ENCODE peak calls at places on chromosomes 4 and X, in five cellular contexts. One of them, this sample, is unnamed.
A peak's percentile ranks its signal among the peaks of the same experiment; 100 is the strongest.

GRCh38 chr4:108146346-108146745 is 22.4 kb downstream of the LEF1 start:
- DNase-seq in uterus: no peak
- DNase-seq in ovary: no peak
- DNase-seq in spleen: no peak
- DNase-seq in esophagus muscularis mucosa: no peak
- DNase-seq in this sample: no peak

GRCh38 chr4:113539408-113539807 is 222.1 kb downstream of the CAMK2D start:
- DNase-seq in uterus: no peak
- DNase-seq in ovary: no peak
- DNase-seq in spleen: no peak
- DNase-seq in esophagus muscularis mucosa: no peak
- DNase-seq in this sample: no peak

GRCh38 chr4:8104491-8105302 is 53.9 kb downstream of the ABLIM2 start:
- DNase-seq in uterus: no peak
- DNase-seq in ovary: no peak
- DNase-seq in spleen: no peak
- DNase-seq in esophagus muscularis mucosa: no peak
- DNase-seq in this sample: no peak

GRCh38 chr4:94444771-94445170 is 7.0 kb upstream of the PDLIM5 start:
- DNase-seq in uterus: no peak
- DNase-seq in ovary: no peak
- DNase-seq in spleen: no peak
- DNase-seq in esophagus muscularis mucosa: no peak
- DNase-seq in this sample: no peak

GRCh38 chrX:130393451-130394074 is 8.1 kb upstream of the GPR119 start:
- DNase-seq in uterus: no peak
- DNase-seq in ovary: no peak
- DNase-seq in spleen: no peak
- DNase-seq in esophagus muscularis mucosa: no peak
- DNase-seq in this sample: peak; percentile 23

GRCh38 chrX:9829308-9830267 is 43.4 kb downstream of the SHROOM2 start:
- DNase-seq in uterus: no peak
- DNase-seq in ovary: no peak
- DNase-seq in spleen: no peak
- DNase-seq in esophagus muscularis mucosa: no peak
- DNase-seq in this sample: no peak

GRCh38 chr4:67674098-67674497 is 26.9 kb downstream of the UBA6 start:
- DNase-seq in uterus: no peak
- DNase-seq in ovary: no peak
- DNase-seq in spleen: no peak
- DNase-seq in esophagus muscularis mucosa: no peak
- DNase-seq in this sample: no peak

GRCh38 chrX:139930923-139931645 is 1.8 kb downstream of the ATP11C start:
- DNase-seq in uterus: no peak
- DNase-seq in ovary: peak; percentile 22
- DNase-seq in spleen: peak; percentile 84
- DNase-seq in esophagus muscularis mucosa: no peak
- DNase-seq in this sample: no peak

GRCh38 chr4:138919094-138919936 is 96.3 kb upstream of the NOCT start:
- DNase-seq in uterus: peak; percentile 86
- DNase-seq in ovary: peak; percentile 20
- DNase-seq in spleen: peak; percentile 78
- DNase-seq in esophagus muscularis mucosa: peak; percentile 12
- DNase-seq in this sample: peak; percentile 48

GRCh38 chr4:141680060-141680459 is 43.7 kb downstream of the IL15 start:
- DNase-seq in uterus: no peak
- DNase-seq in ovary: no peak
- DNase-seq in spleen: no peak
- DNase-seq in esophagus muscularis mucosa: no peak
- DNase-seq in this sample: no peak

GRCh38 chr4:123361195-123361861 is 35.3 kb upstream of the SPRY1 start:
- DNase-seq in uterus: no peak
- DNase-seq in ovary: no peak
- DNase-seq in spleen: no peak
- DNase-seq in esophagus muscularis mucosa: peak; percentile 24
- DNase-seq in this sample: no peak

GRCh38 chr4:124936427-124936826 is 223.9 kb upstream of the ANKRD50 start:
- DNase-seq in uterus: no peak
- DNase-seq in ovary: no peak
- DNase-seq in spleen: no peak
- DNase-seq in esophagus muscularis mucosa: no peak
- DNase-seq in this sample: no peak

GRCh38 chr4:132227349-132228165 is 921.5 kb upstream of the PCDH10 start:
- DNase-seq in uterus: no peak
- DNase-seq in ovary: no peak
- DNase-seq in spleen: no peak
- DNase-seq in esophagus muscularis mucosa: no peak
- DNase-seq in this sample: no peak

GRCh38 chr4:170247585-170247984 is 157.8 kb upstream of the AADAT start:
- DNase-seq in uterus: no peak
- DNase-seq in ovary: no peak
- DNase-seq in spleen: no peak
- DNase-seq in esophagus muscularis mucosa: no peak
- DNase-seq in this sample: no peak

GRCh38 chr4:54428940-54429339 is 199.8 kb downstream of the PDGFRA start:
- DNase-seq in uterus: no peak
- DNase-seq in ovary: no peak
- DNase-seq in spleen: no peak
- DNase-seq in esophagus muscularis mucosa: no peak
- DNase-seq in this sample: no peak

GRCh38 chr4:140249351-140249750 is 95.4 kb upstream of the MAML3 start:
- DNase-seq in uterus: no peak
- DNase-seq in ovary: no peak
- DNase-seq in spleen: no peak
- DNase-seq in esophagus muscularis mucosa: no peak
- DNase-seq in this sample: no peak

GRCh38 chr4:87677731-87678130 is 27.7 kb downstream of the DMP1 start:
- DNase-seq in uterus: peak; percentile 73
- DNase-seq in ovary: peak; percentile 56
- DNase-seq in spleen: no peak
- DNase-seq in esophagus muscularis mucosa: no peak
- DNase-seq in this sample: peak; percentile 26

GRCh38 chrX:48890934-48891401 is 6.6 kb downstream of the TIMM17B start:
- DNase-seq in uterus: no peak
- DNase-seq in ovary: peak; percentile 34
- DNase-seq in spleen: no peak
- DNase-seq in esophagus muscularis mucosa: no peak
- DNase-seq in this sample: no peak

GRCh38 chr4:45347056-45347455 is 620.7 kb upstream of the GNPDA2 start:
- DNase-seq in uterus: no peak
- DNase-seq in ovary: no peak
- DNase-seq in spleen: no peak
- DNase-seq in esophagus muscularis mucosa: no peak
- DNase-seq in this sample: no peak

GRCh38 chr4:73897380-73898136 is 28.4 kb downstream of the CXCL1 start:
- DNase-seq in uterus: no peak
- DNase-seq in ovary: no peak
- DNase-seq in spleen: no peak
- DNase-seq in esophagus muscularis mucosa: no peak
- DNase-seq in this sample: no peak

GRCh38 chr4:142435599-142436235 is 410.4 kb downstream of the INPP4B start:
- DNase-seq in uterus: no peak
- DNase-seq in ovary: no peak
- DNase-seq in spleen: no peak
- DNase-seq in esophagus muscularis mucosa: no peak
- DNase-seq in this sample: no peak

GRCh38 chr4:88107406-88108107 is 50.9 kb downstream of the ABCG2 start:
- DNase-seq in uterus: no peak
- DNase-seq in ovary: no peak
- DNase-seq in spleen: no peak
- DNase-seq in esophagus muscularis mucosa: no peak
- DNase-seq in this sample: no peak

DNA sequence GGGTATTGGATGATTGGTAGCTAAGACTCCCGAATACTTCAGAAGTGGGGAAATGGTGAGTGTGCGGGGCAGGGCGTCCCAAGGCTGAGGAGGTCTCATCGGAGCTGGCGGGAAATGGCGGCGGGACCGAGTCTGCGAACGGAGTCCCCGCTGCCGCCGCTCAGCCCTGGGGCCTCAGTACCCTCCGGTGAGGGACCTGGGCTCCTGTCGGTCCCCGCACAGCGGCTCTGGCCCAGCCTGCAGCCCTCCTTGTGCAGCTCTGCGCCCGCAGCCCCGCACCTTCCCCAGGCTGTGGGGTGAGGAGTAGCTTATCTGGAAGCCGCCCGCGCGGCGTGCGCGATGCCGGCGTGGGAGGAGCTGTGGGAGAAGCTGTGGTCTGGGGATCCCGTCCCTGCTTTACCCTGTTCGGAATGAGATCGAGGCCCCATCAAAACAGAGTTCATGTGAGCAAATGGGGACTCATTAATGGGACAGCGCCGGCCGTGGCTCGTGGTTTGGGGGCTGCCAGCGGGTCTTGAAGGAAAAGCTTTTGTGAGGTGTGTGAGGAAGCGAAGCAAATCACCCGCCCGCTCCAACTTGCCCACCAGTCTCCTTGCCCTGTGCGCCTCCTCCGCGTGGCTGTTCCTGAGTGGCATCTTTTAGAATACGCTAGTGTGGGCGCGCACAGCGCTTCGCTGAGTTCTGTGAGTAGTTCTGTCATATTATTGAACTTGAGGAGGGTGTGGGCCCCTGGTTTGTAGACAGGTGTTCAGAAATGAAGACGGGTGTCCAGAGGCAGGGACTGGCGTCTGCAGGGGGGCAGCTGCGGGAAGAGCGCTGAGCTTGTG is 531 bp downstream of the ZNF141 start:
- DNase-seq in uterus: peak; percentile 50
- DNase-seq in ovary: peak; percentile 54
- DNase-seq in spleen: peak; percentile 91
- DNase-seq in esophagus muscularis mucosa: peak; percentile 93
- DNase-seq in this sample: peak; percentile 9
- TF ChIP-seq POLR2A in uterus: no peak
- TF ChIP-seq POLR2A in ovary: no peak
- TF ChIP-seq POLR2A in spleen: no peak
- TF ChIP-seq POLR2A in esophagus muscularis mucosa: no peak
- TF ChIP-seq POLR2A in this sample: no peak

DNA sequence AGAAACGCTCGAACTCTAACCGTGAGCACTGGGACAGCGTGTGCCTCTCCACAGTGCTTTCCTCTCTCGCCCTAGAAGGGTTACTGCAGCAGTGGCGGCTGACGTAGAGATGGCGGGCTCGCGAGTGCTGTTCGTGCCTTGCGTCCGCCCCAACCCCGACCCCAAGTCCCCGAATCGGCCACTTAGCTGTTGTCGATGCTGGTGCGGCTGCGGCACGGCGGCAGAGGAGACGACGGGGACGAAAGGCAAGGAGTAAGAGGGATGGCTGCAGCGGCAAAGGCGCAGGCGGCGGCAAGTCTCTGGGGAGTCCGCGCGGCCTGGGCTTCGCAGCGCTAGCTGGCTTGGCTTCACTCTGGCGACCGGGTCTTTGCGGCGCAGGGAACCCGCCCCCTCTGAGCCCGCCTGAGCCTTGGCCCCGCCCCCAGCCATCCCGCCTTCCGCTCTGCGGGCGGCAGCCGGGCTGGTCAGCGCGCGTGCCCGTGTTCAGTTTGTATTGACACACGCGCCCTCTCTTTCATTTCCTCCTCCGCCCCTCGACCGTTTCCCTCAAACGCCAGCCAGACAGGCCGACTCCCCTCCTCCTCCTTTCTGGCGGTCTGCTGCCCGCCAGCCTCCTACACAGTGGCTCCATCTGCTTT is at the start of gene SPIN4:
- DNase-seq in uterus: peak; percentile 79
- DNase-seq in ovary: peak; percentile 81
- DNase-seq in spleen: peak; percentile 94
- DNase-seq in esophagus muscularis mucosa: peak; percentile 92
- DNase-seq in this sample: peak; percentile 40
- TF ChIP-seq POLR2A in uterus: peak; percentile 66
- TF ChIP-seq POLR2A in ovary: no peak
- TF ChIP-seq POLR2A in spleen: peak; percentile 83
- TF ChIP-seq POLR2A in esophagus muscularis mucosa: no peak
- TF ChIP-seq POLR2A in this sample: peak; percentile 57

GRCh38 chr4:13193662-13194061 is 290.5 kb downstream of the RAB28 start:
- DNase-seq in uterus: no peak
- DNase-seq in ovary: no peak
- DNase-seq in spleen: no peak
- DNase-seq in esophagus muscularis mucosa: no peak
- DNase-seq in this sample: no peak

GRCh38 chr4:13201241-13201640 is 282.9 kb downstream of the RAB28 start:
- DNase-seq in uterus: no peak
- DNase-seq in ovary: no peak
- DNase-seq in spleen: no peak
- DNase-seq in esophagus muscularis mucosa: no peak
- DNase-seq in this sample: no peak

GRCh38 chr4:13196721-13197120 is 287.4 kb downstream of the RAB28 start:
- DNase-seq in uterus: no peak
- DNase-seq in ovary: no peak
- DNase-seq in spleen: no peak
- DNase-seq in esophagus muscularis mucosa: no peak
- DNase-seq in this sample: no peak
- TF ChIP-seq POLR2A in uterus: no peak
- TF ChIP-seq POLR2A in ovary: no peak
- TF ChIP-seq POLR2A in spleen: no peak
- TF ChIP-seq POLR2A in esophagus muscularis mucosa: no peak
- TF ChIP-seq POLR2A in this sample: no peak

GRCh38 chrX:118974088-118974907 is at the start of gene LONRF3:
- DNase-seq in uterus: peak; percentile 76
- DNase-seq in ovary: peak; percentile 88
- DNase-seq in spleen: peak; percentile 90
- DNase-seq in esophagus muscularis mucosa: peak; percentile 96
- DNase-seq in this sample: peak; percentile 72
- TF ChIP-seq POLR2A in uterus: peak; percentile 83
- TF ChIP-seq POLR2A in ovary: peak; percentile 93
- TF ChIP-seq POLR2A in spleen: peak; percentile 37
- TF ChIP-seq POLR2A in esophagus muscularis mucosa: peak; percentile 90
- TF ChIP-seq POLR2A in this sample: peak; percentile 45

DNA sequence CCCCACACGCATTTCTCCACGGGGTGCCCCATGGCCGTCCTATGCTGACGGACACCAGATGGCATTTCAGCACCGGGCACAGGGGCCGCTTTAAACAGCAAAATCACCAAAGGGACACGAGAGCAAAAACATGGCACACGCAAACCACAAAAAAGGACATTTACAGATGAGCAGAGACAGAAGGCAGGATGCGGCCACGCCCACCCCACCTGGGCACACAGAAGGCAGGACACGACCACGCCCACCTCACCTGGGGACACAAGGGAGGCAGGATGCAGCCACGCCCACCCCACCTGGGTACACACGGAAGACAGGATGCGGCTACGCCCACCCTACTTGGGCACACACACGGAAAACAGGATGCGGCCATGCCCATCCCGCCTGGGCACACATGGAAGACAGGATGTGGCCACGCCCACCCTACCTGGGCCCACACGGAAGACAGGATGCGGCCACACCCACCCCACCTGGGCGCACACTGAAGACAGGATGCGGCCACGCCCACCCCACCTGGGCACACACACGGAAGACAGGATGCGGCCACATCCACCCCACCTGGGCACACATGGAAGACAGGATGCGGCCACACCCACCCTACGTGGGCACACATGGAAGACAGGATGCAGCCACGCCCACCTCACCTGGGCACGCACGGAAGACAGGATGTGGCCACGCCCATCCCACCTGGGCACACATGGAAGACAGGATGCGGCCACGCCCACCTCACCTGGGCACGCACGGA is 69.1 kb downstream of the FAM53A start:
- DNase-seq in uterus: no peak
- DNase-seq in ovary: no peak
- DNase-seq in spleen: peak; percentile 61
- DNase-seq in esophagus muscularis mucosa: no peak
- DNase-seq in this sample: no peak
- TF ChIP-seq POLR2A in uterus: no peak
- TF ChIP-seq POLR2A in ovary: no peak
- TF ChIP-seq POLR2A in spleen: no peak
- TF ChIP-seq POLR2A in esophagus muscularis mucosa: no peak
- TF ChIP-seq POLR2A in this sample: no peak

GRCh38 chrX:107716045-107716684 is 59.4 kb downstream of the TSC22D3 start:
- DNase-seq in uterus: peak; percentile 33
- DNase-seq in ovary: no peak
- DNase-seq in spleen: peak; percentile 85
- DNase-seq in esophagus muscularis mucosa: no peak
- DNase-seq in this sample: no peak
- TF ChIP-seq POLR2A in uterus: no peak
- TF ChIP-seq POLR2A in ovary: peak; percentile 11
- TF ChIP-seq POLR2A in spleen: peak; percentile 12
- TF ChIP-seq POLR2A in esophagus muscularis mucosa: no peak
- TF ChIP-seq POLR2A in this sample: peak; percentile 2

This sample was measured in tibial nerve.